ENCODE peak calls at places on chromosomes 16 and 17, in six cellular contexts. S, A, Q, W, I and Z are unnamed samples.

GRCh38 chr16:87570938-87571867 is 31.1 kb upstream of the JPH3 start:
- DNase-seq in S (peak), A (peak), Q (peak), W (peak), I (no peak), Z (peak)

GRCh38 chr16:67543036-67543435 is 14.4 kb downstream of the RIPOR1 start:
- DNase-seq in S (no peak), A (peak), Q (no peak), W (no peak), I (no peak), Z (no peak)

GRCh38 chr17:77382356-77382911 is 241.7 kb downstream of the SEC14L1 start:
- DNase-seq in S (no peak), A (no peak), Q (no peak), W (no peak), I (no peak), Z (no peak)

GRCh38 chr16:59181821-59182420 is 447.8 kb upstream of the GOT2 start:
- DNase-seq in S (no peak), A (no peak), Q (no peak), W (no peak), I (no peak), Z (no peak)

GRCh38 chr17:6052926-6053325 is 17.3 kb upstream of the WSCD1 start:
- DNase-seq in S (no peak), A (no peak), Q (no peak), W (no peak), I (no peak), Z (no peak)

GRCh38 chr16:64253525-64253924 is 868.3 kb downstream of the CDH11 start:
- DNase-seq in S (no peak), A (no peak), Q (no peak), W (no peak), I (no peak), Z (no peak)

GRCh38 chr16:23670137-23670776 is 8.4 kb upstream of the PLK1 start:
- DNase-seq in S (peak), A (no peak), Q (no peak), W (peak), I (no peak), Z (no peak)

GRCh38 chr16:15636392-15636873 is 6.5 kb downstream of the MARF1 start:
- DNase-seq in S (no peak), A (no peak), Q (no peak), W (no peak), I (no peak), Z (no peak)

GRCh38 chr17:76867578-76868175 is 527 bp upstream of the MGAT5B start:
- DNase-seq in S (peak), A (peak), Q (no peak), W (peak), I (no peak), Z (no peak)

GRCh38 chr17:2195729-2196128 is 107.9 kb downstream of the SMG6 start:
- DNase-seq in S (peak), A (no peak), Q (no peak), W (peak), I (no peak), Z (no peak)

GRCh38 chr17:8745586-8746500 is 1.2 kb upstream of the CCDC42 start:
- DNase-seq in S (peak), A (peak), Q (peak), W (peak), I (peak), Z (peak)

GRCh38 chr16:25257504-25257955 is at the start of gene ZKSCAN2:
- DNase-seq in S (peak), A (peak), Q (peak), W (peak), I (peak), Z (peak)

GRCh38 chr17:30229012-30229411 is 6.5 kb downstream of the SLC6A4 start:
- DNase-seq in S (no peak), A (no peak), Q (no peak), W (peak), I (no peak), Z (no peak)